ENCODE peak calls at places on chromosomes 3 and 15, in nine cellular contexts. J, W, Y, I, A, O, Z, K and C are unnamed samples.
A peak's percentile ranks its signal among the peaks of the same experiment; 100 is the strongest.

GRCh38 chr15:72472907-72473669 is 1.0 kb upstream of the ARIH1 start:
- DNase-seq in Y (peak; percentile 44), O (no peak), J (no peak), Z (no peak), A (no peak), W (no peak), K (no peak), I (peak; percentile 4), C (no peak)

GRCh38 chr3:195240939-195241338 is 30.0 kb downstream of the XXYLT1 start:
- DNase-seq in W (no peak), O (no peak), J (no peak), K (no peak), I (no peak), Z (no peak), Y (no peak), A (no peak), C (no peak)

GRCh38 chr15:86876387-86876786 is 796.7 kb downstream of the AGBL1 start:
- DNase-seq in I (no peak), O (no peak), J (no peak), A (no peak), W (no peak), K (no peak), Z (no peak), Y (no peak), C (no peak)

GRCh38 chr3:128620268-128620691 is 30.3 kb downstream of the RPN1 start:
- DNase-seq in I (no peak), A (no peak), K (no peak), O (no peak), W (no peak), J (no peak), Z (no peak), Y (no peak), C (peak; percentile 5)

GRCh38 chr15:49135893-49136292 is 19.5 kb downstream of the COPS2 start:
- DNase-seq in Z (no peak), W (no peak), O (no peak), I (no peak), K (no peak), A (no peak), Y (peak; percentile 78), J (peak; percentile 6), C (no peak)

GRCh38 chr3:100560426-100560825 is 49.0 kb upstream of the ADGRG7 start:
- DNase-seq in Y (no peak), K (no peak), Z (no peak), J (no peak), A (no peak), I (no peak), O (no peak), W (no peak), C (no peak)

GRCh38 chr3:152021951-152022461 is 148.6 kb downstream of the SUCNR1 start:
- DNase-seq in A (no peak), Y (no peak), O (no peak), W (no peak), K (no peak), I (peak; percentile 21), Z (no peak), J (no peak), C (peak; percentile 75)

GRCh38 chr15:89656116-89656815 is 999 bp upstream of the KIF7 start:
- DNase-seq in Y (no peak), I (no peak), Z (no peak), J (peak; percentile 35), O (no peak), A (no peak), K (no peak), W (peak; percentile 0), C (no peak)

GRCh38 chr15:27989428-27989827 is 109.7 kb downstream of the OCA2 start:
- DNase-seq in I (no peak), W (no peak), Z (peak; percentile 83), K (no peak), O (no peak), A (no peak), Y (no peak), J (no peak), C (no peak)

GRCh38 chr3:9940746-9941145 is 7.1 kb downstream of the CRELD1 start:
- DNase-seq in Y (no peak), W (no peak), A (no peak), O (no peak), I (no peak), J (no peak), Z (no peak), K (no peak), C (no peak)

GRCh38 chr3:7289113-7289512 is 428.2 kb downstream of the GRM7 start:
- DNase-seq in K (no peak), O (no peak), I (no peak), Y (no peak), A (no peak), W (no peak), Z (no peak), J (no peak), C (no peak)

GRCh38 chr3:122918576-122919290 is 108.8 kb downstream of the SEMA5B start:
- DNase-seq in J (peak; percentile 37), A (no peak), Z (no peak), Y (no peak), I (no peak), O (no peak), W (no peak), K (no peak), C (no peak)

GRCh38 chr3:143585720-143586456 is 262.4 kb downstream of the SLC9A9 start:
- DNase-seq in K (no peak), A (no peak), Z (no peak), I (no peak), J (no peak), W (no peak), O (no peak), Y (no peak), C (no peak)

GRCh38 chr15:74866090-74866489 is 7.1 kb downstream of the SCAMP2 start:
- DNase-seq in Z (no peak), A (peak; percentile 75), I (peak; percentile 34), O (no peak), J (peak; percentile 63), Y (peak; percentile 64), K (no peak), W (no peak), C (no peak)

GRCh38 chr3:137988152-137988551 is 21.8 kb upstream of the CLDN18 start:
- DNase-seq in J (no peak), Z (no peak), I (no peak), Y (no peak), O (no peak), W (no peak), A (no peak), K (no peak), C (no peak)

GRCh38 chr3:153029350-153029749 is 132.7 kb upstream of the RAP2B start:
- DNase-seq in K (no peak), A (no peak), Z (no peak), I (no peak), W (no peak), J (no peak), O (no peak), Y (no peak), C (no peak)

GRCh38 chr15:97115764-97116075 is 785.2 kb downstream of the NR2F2 start:
- DNase-seq in W (no peak), Y (no peak), Z (no peak), A (no peak), O (no peak), K (no peak), J (no peak), I (no peak), C (no peak)

GRCh38 chr3:106172780-106173179 is 304.0 kb upstream of the CBLB start:
- DNase-seq in W (no peak), J (no peak), A (no peak), K (no peak), Y (no peak), Z (no peak), I (no peak), O (no peak), C (no peak)

GRCh38 chr3:72446406-72447058 is 401.7 kb downstream of the SHQ1 start:
- DNase-seq in Z (no peak), A (no peak), O (peak; percentile 14), Y (peak; percentile 29), J (no peak), W (peak; percentile 80), K (no peak), I (no peak), C (peak; percentile 6)

GRCh38 chr3:150443331-150443741 is 35.2 kb downstream of the TSC22D2 start:
- DNase-seq in K (no peak), J (no peak), Y (no peak), I (no peak), A (no peak), W (no peak), Z (no peak), O (no peak), C (no peak)

GRCh38 chr15:33278816-33279612 is 31.8 kb upstream of the RYR3 start:
- DNase-seq in O (no peak), Z (no peak), J (peak; percentile 61), W (no peak), A (peak; percentile 48), I (peak; percentile 83), K (no peak), Y (peak; percentile 88), C (peak; percentile 89)

GRCh38 chr3:105253225-105253624 is 113.5 kb upstream of the ALCAM start:
- DNase-seq in Y (no peak), K (no peak), A (no peak), J (no peak), W (no peak), O (no peak), Z (no peak), I (no peak), C (no peak)

GRCh38 chr3:169980055-169980454 is 13.4 kb downstream of the SEC62 start:
- DNase-seq in A (no peak), K (no peak), Z (no peak), I (no peak), O (no peak), J (no peak), W (no peak), Y (no peak), C (no peak)

GRCh38 chr3:184237211-184237610 is 7.8 kb downstream of the VWA5B2 start:
- DNase-seq in I (no peak), Z (no peak), Y (no peak), A (no peak), K (no peak), O (no peak), J (no peak), W (no peak), C (no peak)

GRCh38 chr3:89107461-89108035 is at the start of gene EPHA3:
- DNase-seq in Z (peak; percentile 88), Y (peak; percentile 40), O (no peak), K (peak; percentile 83), W (peak; percentile 85), J (no peak), A (peak; percentile 52), I (peak; percentile 16), C (peak; percentile 28)

GRCh38 chr15:55108858-55109518 is 87.8 kb downstream of the RSL24D1 start:
- DNase-seq in A (peak; percentile 80), W (peak; percentile 73), O (peak; percentile 27), I (no peak), Z (peak; percentile 88), J (peak; percentile 9), K (peak; percentile 86), Y (peak; percentile 55), C (peak; percentile 52)

GRCh38 chr15:67792250-67792942 is 32.9 kb upstream of the SKOR1 start:
- DNase-seq in Y (no peak), I (no peak), O (no peak), A (peak; percentile 36), K (no peak), J (no peak), W (no peak), Z (no peak), C (no peak)

GRCh38 chr3:106711650-106712049 is 665.6 kb upstream of the CCDC54 start:
- DNase-seq in J (no peak), O (no peak), Y (peak; percentile 59), W (no peak), I (peak; percentile 17), K (no peak), A (no peak), Z (no peak), C (peak; percentile 40)

GRCh38 chr3:155872904-155873646 is 2.6 kb downstream of the GMPS start:
- DNase-seq in O (no peak), J (no peak), A (no peak), W (no peak), K (no peak), Z (no peak), I (no peak), Y (no peak), C (no peak)

GRCh38 chr15:100005013-100005412 is 271.8 kb upstream of the LYSMD4 start:
- DNase-seq in Y (no peak), O (no peak), K (no peak), A (no peak), W (no peak), J (no peak), Z (no peak), I (no peak), C (no peak)

GRCh38 chr3:72953325-72953956 is 43.2 kb upstream of the PPP4R2 start:
- DNase-seq in Y (no peak), A (peak; percentile 60), I (no peak), O (no peak), K (no peak), Z (no peak), J (peak; percentile 12), W (no peak), C (peak; percentile 19)